ENCODE peak calls at places on chromosomes 16 and 17, in seven cellular contexts. Y, N, C, R, D, U and X are unnamed samples.

GRCh38 chr16:9372934-9373890 is 281.8 kb downstream of the HAPSTR1 start:
- DNase-seq in N (no peak), R (no peak), C (no peak), Y (no peak), D (no peak), U (no peak), X (peak; percentile 78)

GRCh38 chr17:34369196-34369500 is 6.1 kb upstream of the CCL1 start:
- DNase-seq in C (no peak), R (no peak), N (no peak), U (no peak), Y (no peak), D (no peak), X (no peak)

GRCh38 chr16:65782537-65783290 is 583.8 kb upstream of the CDH5 start:
- DNase-seq in R (no peak), Y (no peak), C (peak; percentile 3), N (no peak), D (no peak), U (peak; percentile 83), X (peak; percentile 1)

GRCh38 chr17:58913971-58914769 is 158.5 kb downstream of the PPM1E start:
- DNase-seq in U (peak; percentile 83), D (no peak), C (no peak), N (no peak), R (no peak), Y (no peak), X (no peak)

GRCh38 chr17:4206945-4207344 is 56.8 kb downstream of the ANKFY1 start:
- DNase-seq in C (no peak), Y (no peak), R (no peak), D (peak; percentile 52), N (no peak), U (no peak), X (no peak)

GRCh38 chr16:79801550-79802090 is 201.1 kb upstream of the MAF start:
- DNase-seq in U (no peak), R (no peak), D (no peak), N (no peak), Y (no peak), C (no peak), X (no peak)

GRCh38 chr16:53224932-53225533 is 170.2 kb downstream of the CHD9 start:
- DNase-seq in U (peak; percentile 19), N (no peak), D (no peak), C (no peak), R (no peak), Y (no peak), X (no peak)

GRCh38 chr17:83062818-83063671 is 16.4 kb upstream of the METRNL start:
- DNase-seq in D (no peak), U (no peak), Y (no peak), N (no peak), C (no peak), R (no peak), X (no peak)